ENCODE peak calls at places on chromosomes 7 and 10, in ten cellular contexts. R is foreskin fibroblast, N is ovary, W is cardiac muscle cell, Y is IMR-90, P is thoracic aorta, D is cardiac fibroblast, G is PC-3, V is BE2C, X is mucosa of descending colon. M is an unnamed sample.

GRCh38 chr7:2626498-2627117 is 5.2 kb upstream of the TTYH3 start:
- DNase-seq in W (no peak), Y (peak), X (no peak), D (peak), V (peak), G (no peak), N (peak), R (peak), P (no peak), M (no peak)

GRCh38 chr7:83947260-83947659 is 247.3 kb downstream of the SEMA3A start:
- DNase-seq in N (no peak), P (no peak), G (peak), R (peak), W (peak), X (peak), D (peak), Y (no peak), V (peak), M (no peak)

GRCh38 chr10:74669210-74669609 is 157.2 kb upstream of the KAT6B start:
- DNase-seq in R (no peak), D (no peak), V (no peak), Y (no peak), W (no peak), G (no peak), N (no peak), X (no peak), P (no peak), M (no peak)

GRCh38 chr7:152402384-152403250 is 33.2 kb downstream of the KMT2C start:
- DNase-seq in V (no peak), W (no peak), G (peak), Y (peak), X (no peak), N (no peak), P (no peak), R (peak), D (peak), M (no peak)

GRCh38 chr7:7808156-7808555 is 89.7 kb upstream of the RPA3 start:
- DNase-seq in D (peak), W (no peak), G (peak), V (no peak), P (no peak), N (no peak), Y (peak), X (no peak), R (peak), M (peak)

GRCh38 chr10:85917601-85918000 is 449.0 kb downstream of the GRID1 start:
- DNase-seq in D (no peak), R (no peak), Y (no peak), G (no peak), N (no peak), X (no peak), V (no peak), W (no peak), P (no peak), M (no peak)

GRCh38 chr10:483266-483665 is 206.2 kb downstream of the DIP2C start:
- DNase-seq in Y (no peak), W (no peak), X (no peak), N (no peak), G (no peak), R (no peak), D (no peak), P (no peak), V (no peak), M (no peak)

GRCh38 chr7:20684581-20684980 is 69.1 kb downstream of the ABCB5 start:
- DNase-seq in P (no peak), N (no peak), X (no peak), W (no peak), D (no peak), G (no peak), R (no peak), V (no peak), Y (no peak), M (no peak)

GRCh38 chr7:50595538-50596102 is 30.4 kb upstream of the DDC start:
- DNase-seq in Y (peak), R (peak), G (peak), N (peak), V (peak), P (no peak), D (peak), X (peak), W (peak), M (no peak)

GRCh38 chr10:79202188-79203013 is 133.6 kb downstream of the ZMIZ1 start:
- DNase-seq in N (no peak), W (peak), V (peak), Y (peak), G (peak), D (peak), R (peak), X (peak), P (no peak), M (no peak)

GRCh38 chr7:3028071-3028766 is 15.4 kb downstream of the CARD11 start:
- DNase-seq in D (peak), N (no peak), P (peak), X (peak), R (peak), Y (peak), W (no peak), G (peak), V (no peak), M (no peak)

GRCh38 chr10:97356918-97357317 is 22.4 kb upstream of the FRAT2 start:
- DNase-seq in D (no peak), X (no peak), Y (no peak), R (no peak), G (no peak), V (no peak), P (no peak), W (no peak), N (no peak), M (no peak)

GRCh38 chr10:97353945-97354344 is 19.4 kb upstream of the FRAT2 start:
- DNase-seq in R (no peak), D (no peak), Y (no peak), V (no peak), N (no peak), W (no peak), X (no peak), G (no peak), P (no peak), M (no peak)

GRCh38 chr10:97358349-97358748 is 23.8 kb upstream of the FRAT2 start:
- DNase-seq in D (no peak), N (no peak), V (no peak), X (no peak), R (no peak), P (no peak), G (no peak), Y (no peak), W (no peak), M (no peak)

GRCh38 chr10:97356318-97356914 is 21.9 kb upstream of the FRAT2 start:
- DNase-seq in P (no peak), W (no peak), V (no peak), D (no peak), Y (no peak), N (no peak), G (no peak), R (peak), X (no peak), M (no peak)

GRCh38 chr10:97355571-97355975 is 21.0 kb upstream of the FRAT2 start:
- DNase-seq in R (peak), D (peak), Y (no peak), G (no peak), P (no peak), V (no peak), N (no peak), W (peak), X (peak), M (no peak)
- TF ChIP-seq CTCF in R (peak), D (peak), Y (peak), G (peak), P (peak), V (peak), N (no peak), W (peak), X (no peak), M (peak)

GRCh38 chr7:27123021-27123476 is 7.5 kb downstream of the HOXA4 start:
- DNase-seq in N (no peak), G (no peak), R (no peak), W (no peak), D (no peak), P (no peak), X (peak), V (no peak), Y (peak), M (no peak)
- H3K4me3 ChIP-seq in N (no peak), G (no peak), R (no peak), W (no peak), D (no peak), P (peak), X (no peak), V (no peak), Y (peak), M (no peak)

DNA sequence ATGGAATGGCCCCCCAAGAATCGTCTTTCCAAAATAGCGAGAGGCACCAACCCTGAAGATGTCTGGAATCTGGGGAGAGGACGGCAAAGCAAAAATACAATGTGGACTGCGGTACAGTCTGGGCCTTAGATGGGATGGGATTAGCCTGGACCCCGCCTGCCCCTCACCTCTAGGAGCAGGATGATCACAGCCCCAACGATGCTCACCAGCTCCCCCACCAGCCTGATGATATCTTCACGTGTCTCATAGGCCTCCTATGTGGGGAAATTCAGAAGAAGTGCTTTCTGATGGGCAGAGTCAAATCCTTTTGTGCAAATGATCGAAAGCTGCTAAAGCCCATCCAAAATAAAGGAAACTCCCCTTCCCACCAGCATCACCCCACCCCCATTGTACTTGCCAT is 18.2 kb downstream of the TRPV5 start:
- DNase-seq in V (no peak), Y (no peak), G (no peak), P (no peak), N (no peak), R (no peak), D (no peak), W (no peak), X (no peak), M (no peak)
- TF ChIP-seq CTCF in V (no peak), Y (no peak), G (no peak), P (no peak), N (no peak), R (no peak), D (no peak), W (no peak), X (no peak), M (no peak)

GRCh38 chr10:17028843-17029580 is 100.6 kb downstream of the CUBN start:
- DNase-seq in D (no peak), R (no peak), N (no peak), P (no peak), G (no peak), V (no peak), W (no peak), Y (no peak), X (no peak), M (no peak)
- H3K4me3 ChIP-seq in D (no peak), R (no peak), N (no peak), P (peak), G (peak), V (peak), W (no peak), Y (no peak), X (no peak), M (no peak)

M was measured in LNCaP clone FGC.